ENCODE peak calls at places on chromosomes 1 and 21, in nine cellular contexts. T is K562, G is IMR-90, F is lower leg skin, C is H54, Q is heart left ventricle, P is GM12891, H is HepG2, Z is esophagus squamous epithelium. X is an unnamed sample.
A peak's percentile ranks its signal among the peaks of the same experiment; 100 is the strongest.

GRCh38 chr1:65200411-65200810 is 52.4 kb downstream of the AK4 start:
- DNase-seq in T (no peak), G (no peak), F (no peak), C (no peak), Q (no peak), P (no peak), H (no peak), Z (no peak), X (no peak)

GRCh38 chr1:47621977-47622376 is 184.1 kb downstream of the FOXD2 start:
- DNase-seq in T (no peak), G (no peak), F (peak; percentile 3), C (no peak), Q (no peak), P (no peak), H (no peak), Z (no peak), X (no peak)

GRCh38 chr1:115782571-115783281 is 14.2 kb upstream of the CASQ2 start:
- DNase-seq in T (no peak), G (peak; percentile 45), F (no peak), C (peak; percentile 40), Q (no peak), P (no peak), H (no peak), Z (no peak), X (peak; percentile 51)

GRCh38 chr1:157288511-157288910 is 150.3 kb upstream of the ETV3 start:
- DNase-seq in T (no peak), G (no peak), F (no peak), C (no peak), Q (no peak), P (no peak), H (no peak), Z (no peak), X (no peak)

GRCh38 chr1:158943059-158943458 is 11.7 kb downstream of the PYHIN1 start:
- DNase-seq in T (no peak), G (peak; percentile 5), F (no peak), C (no peak), Q (no peak), P (no peak), H (no peak), Z (no peak), X (no peak)

GRCh38 chr1:24155011-24155782 is 12.3 kb upstream of the IL22RA1 start:
- DNase-seq in T (peak; percentile 55), G (no peak), F (no peak), C (no peak), Q (no peak), P (no peak), H (peak; percentile 30), Z (no peak), X (peak; percentile 19)

GRCh38 chr1:230231739-230232075 is 164.7 kb downstream of the GALNT2 start:
- DNase-seq in T (no peak), G (peak; percentile 60), F (no peak), C (no peak), Q (peak; percentile 56), P (no peak), H (no peak), Z (no peak), X (no peak)

GRCh38 chr1:183508694-183509093 is 36.4 kb downstream of the SMG7 start:
- DNase-seq in T (no peak), G (no peak), F (no peak), C (no peak), Q (no peak), P (no peak), H (no peak), Z (no peak), X (no peak)

GRCh38 chr1:212667223-212668139 is 32.2 kb downstream of the BATF3 start:
- DNase-seq in T (no peak), G (peak; percentile 97), F (peak; percentile 73), C (peak; percentile 69), Q (peak; percentile 71), P (no peak), H (peak; percentile 42), Z (no peak), X (peak; percentile 10)

GRCh38 chr21:37036177-37036576 is 29.7 kb downstream of the RIPPLY3 start:
- DNase-seq in T (no peak), G (no peak), F (no peak), C (no peak), Q (no peak), P (no peak), H (no peak), Z (no peak), X (no peak)

GRCh38 chr1:39676951-39677350 is 5.0 kb upstream of the NT5C1A start:
- DNase-seq in T (no peak), G (no peak), F (no peak), C (peak; percentile 74), Q (no peak), P (no peak), H (no peak), Z (no peak), X (no peak)

GRCh38 chr1:244850896-244851295 is 13.4 kb downstream of the HNRNPU start:
- DNase-seq in T (no peak), G (no peak), F (no peak), C (no peak), Q (no peak), P (no peak), H (no peak), Z (no peak), X (no peak)

GRCh38 chr1:8382608-8383525 is 65.0 kb downstream of the SLC45A1 start:
- DNase-seq in T (no peak), G (no peak), F (no peak), C (no peak), Q (no peak), P (no peak), H (no peak), Z (no peak), X (no peak)
- TF ChIP-seq POLR2A in T (no peak), G (no peak), F (no peak), C (no peak), Q (no peak), P (no peak), H (no peak), Z (no peak), X (no peak)

GRCh38 chr1:56975446-56975845 is 9.6 kb upstream of the C8B start:
- DNase-seq in T (no peak), G (no peak), F (no peak), C (no peak), Q (no peak), P (no peak), H (no peak), Z (no peak), X (no peak)

GRCh38 chr1:56972971-56973370 is 7.2 kb upstream of the C8B start:
- DNase-seq in T (no peak), G (no peak), F (no peak), C (no peak), Q (no peak), P (no peak), H (no peak), Z (no peak), X (no peak)

GRCh38 chr1:56977910-56978309 is 12.1 kb upstream of the C8B start:
- DNase-seq in T (no peak), G (no peak), F (no peak), C (no peak), Q (no peak), P (no peak), H (no peak), Z (no peak), X (no peak)

GRCh38 chr1:56970280-56970679 is 4.5 kb upstream of the C8B start:
- DNase-seq in T (no peak), G (no peak), F (no peak), C (no peak), Q (no peak), P (no peak), H (peak; percentile 51), Z (no peak), X (no peak)

DNA sequence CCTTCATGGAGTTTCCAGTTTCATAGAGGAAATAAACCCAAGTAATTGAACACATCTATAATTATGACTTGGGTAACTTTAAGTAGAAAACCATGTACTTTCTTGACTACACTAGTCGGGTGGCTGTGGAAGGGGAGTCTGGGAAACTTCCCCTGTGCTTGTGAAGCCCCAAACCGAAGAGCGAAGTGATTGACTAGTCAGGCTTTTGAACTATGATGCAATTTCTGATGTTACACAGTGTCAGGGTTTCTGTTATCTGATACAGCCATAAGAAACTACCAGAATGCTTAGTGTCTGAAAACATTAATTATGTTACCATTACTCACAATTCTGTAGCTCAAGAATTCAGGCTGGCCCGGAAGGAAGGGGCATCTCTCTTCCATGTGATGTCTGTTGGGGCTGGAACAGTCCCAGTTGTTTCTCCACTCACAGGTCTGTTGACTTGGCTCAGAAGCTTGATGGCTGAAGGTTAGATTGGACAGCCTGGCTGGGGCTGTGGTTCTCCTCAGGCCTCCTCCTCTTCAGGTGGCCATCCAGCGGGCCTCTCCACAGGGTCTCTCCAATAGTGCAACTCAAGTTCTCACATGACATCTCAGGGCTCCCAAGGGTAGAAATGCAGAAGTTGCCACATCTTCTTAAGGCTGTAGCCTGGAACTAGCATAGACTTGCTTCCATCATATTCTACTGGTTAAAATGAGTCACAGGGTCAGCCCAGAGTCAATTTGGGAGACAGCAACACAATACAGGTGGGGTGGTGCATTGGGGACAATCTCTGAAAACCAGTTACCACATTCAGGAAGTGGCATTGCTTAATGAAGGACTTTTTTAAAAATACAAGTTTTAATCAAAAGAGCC is 8.3 kb upstream of the C8B start:
- DNase-seq in T (no peak), G (no peak), F (no peak), C (no peak), Q (no peak), P (no peak), H (no peak), Z (no peak), X (no peak)
- TF ChIP-seq POLR2A in T (no peak), G (no peak), F (no peak), C (no peak), Q (no peak), P (no peak), H (no peak), Z (no peak), X (no peak)

GRCh38 chr21:31111093-31111492 is 72.8 kb upstream of the KRTAP19-8 start:
- DNase-seq in T (no peak), G (no peak), F (no peak), C (no peak), Q (no peak), P (no peak), H (no peak), Z (no peak), X (no peak)
- TF ChIP-seq POLR2A in T (no peak), G (no peak), F (no peak), C (no peak), Q (no peak), P (no peak), H (no peak), Z (no peak), X (no peak)

GRCh38 chr1:163195728-163196448 is 6.8 kb downstream of the RGS5 start:
- DNase-seq in T (no peak), G (peak; percentile 67), F (no peak), C (no peak), Q (no peak), P (no peak), H (no peak), Z (no peak), X (peak; percentile 6)
- TF ChIP-seq POLR2A in T (no peak), G (no peak), F (no peak), C (no peak), Q (no peak), P (no peak), H (no peak), Z (no peak), X (no peak)

GRCh38 chr1:201888282-201889033 is at the start of gene SHISA4:
- DNase-seq in T (peak; percentile 86), G (peak; percentile 29), F (peak; percentile 44), C (peak; percentile 91), Q (peak; percentile 91), P (peak; percentile 47), H (peak; percentile 29), Z (no peak), X (peak; percentile 51)
- TF ChIP-seq POLR2A in T (no peak), G (no peak), F (no peak), C (peak; percentile 88), Q (peak; percentile 25), P (no peak), H (no peak), Z (peak; percentile 48), X (peak; percentile 47)